ENCODE peak calls at places on chromosomes 2 and 18, in seven cellular contexts. F, X, K, H, V, M and W are unnamed samples.

GRCh38 chr18:37565138-37565984 is at the start of gene CELF4:
- DNase-seq in M (peak), F (no peak), V (no peak), X (no peak), K (peak), H (no peak), W (peak)

GRCh38 chr2:48420512-48421197 is 109.3 kb upstream of the STON1 start:
- DNase-seq in M (peak), X (peak), H (peak), K (peak), V (peak), F (peak), W (peak)

GRCh38 chr2:159807183-159808037 is 9.4 kb upstream of the CD302 start:
- DNase-seq in V (peak), M (peak), F (peak), X (no peak), H (peak), K (peak), W (peak)

GRCh38 chr2:206585335-206585734 is 57.0 kb upstream of the FAM237A start:
- DNase-seq in H (no peak), X (no peak), F (peak), V (peak), M (no peak), K (peak), W (no peak)

GRCh38 chr2:225437319-225437718 is 37.8 kb downstream of the NYAP2 start:
- DNase-seq in X (no peak), M (no peak), K (no peak), V (no peak), F (no peak), H (no peak), W (no peak)

GRCh38 chr2:234271342-234271741 is 220.8 kb downstream of the SPP2 start:
- DNase-seq in V (no peak), X (no peak), M (no peak), H (no peak), F (no peak), K (no peak), W (no peak)

GRCh38 chr18:662197-662596 is 4.7 kb downstream of the TYMS start:
- DNase-seq in K (no peak), H (no peak), X (no peak), M (no peak), V (no peak), F (no peak), W (no peak)

GRCh38 chr2:160308915-160309314 is 108.8 kb upstream of the ITGB6 start:
- DNase-seq in X (no peak), K (peak), M (no peak), V (peak), F (peak), H (no peak), W (no peak)

GRCh38 chr2:237708961-237709360 is 81.6 kb downstream of the LRRFIP1 start:
- DNase-seq in V (no peak), X (no peak), M (no peak), F (no peak), K (no peak), H (no peak), W (no peak)

GRCh38 chr2:53422979-53423378 is 344.6 kb upstream of the CHAC2 start:
- DNase-seq in M (peak), V (peak), K (peak), F (peak), X (no peak), H (peak), W (peak)
- TF ChIP-seq CTCF in M (peak), V (peak), K (peak), F (peak), X (peak), H (peak), W (peak)

DNA sequence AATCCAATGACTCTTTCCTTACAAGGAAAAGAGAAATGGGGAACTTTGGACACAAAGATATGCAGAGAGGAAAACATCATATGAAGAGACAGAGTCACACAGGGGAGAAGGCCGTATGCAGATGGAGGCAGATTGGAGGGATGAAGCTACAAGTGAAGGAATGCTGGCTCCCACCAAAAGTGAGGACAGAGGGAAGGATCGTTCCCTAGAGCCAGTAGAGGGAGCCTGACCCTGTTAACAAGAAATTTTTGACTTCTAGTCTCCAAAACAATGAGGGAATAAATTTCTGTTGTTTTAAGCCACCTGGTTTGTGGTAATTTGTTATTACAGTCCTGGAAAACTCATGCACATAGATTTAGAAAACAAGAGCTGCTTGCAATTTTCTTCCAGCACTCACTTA is 169.3 kb downstream of the PMAIP1 start:
- DNase-seq in X (no peak), F (no peak), H (no peak), M (no peak), K (no peak), V (no peak), W (no peak)
- TF ChIP-seq CTCF in X (no peak), F (peak), H (peak), M (peak), K (no peak), V (no peak), W (no peak)

GRCh38 chr18:36415606-36416005 is 118.1 kb downstream of the FHOD3 start:
- DNase-seq in H (no peak), X (no peak), K (no peak), V (peak), F (no peak), M (no peak), W (no peak)

GRCh38 chr18:36411745-36412168 is 114.2 kb downstream of the FHOD3 start:
- DNase-seq in F (peak), V (no peak), X (no peak), K (peak), M (peak), H (no peak), W (peak)

GRCh38 chr18:36409779-36410178 is 112.3 kb downstream of the FHOD3 start:
- DNase-seq in H (no peak), M (no peak), K (no peak), X (no peak), V (no peak), F (no peak), W (no peak)

GRCh38 chr18:36410346-36410745 is 112.8 kb downstream of the FHOD3 start:
- DNase-seq in H (no peak), V (no peak), F (no peak), M (no peak), X (no peak), K (peak), W (no peak)

GRCh38 chr18:36412778-36413177 is 115.3 kb downstream of the FHOD3 start:
- DNase-seq in F (peak), K (peak), V (no peak), M (peak), X (no peak), H (no peak), W (no peak)
- TF ChIP-seq CTCF in F (peak), K (peak), V (peak), M (peak), X (no peak), H (peak), W (peak)

DNA sequence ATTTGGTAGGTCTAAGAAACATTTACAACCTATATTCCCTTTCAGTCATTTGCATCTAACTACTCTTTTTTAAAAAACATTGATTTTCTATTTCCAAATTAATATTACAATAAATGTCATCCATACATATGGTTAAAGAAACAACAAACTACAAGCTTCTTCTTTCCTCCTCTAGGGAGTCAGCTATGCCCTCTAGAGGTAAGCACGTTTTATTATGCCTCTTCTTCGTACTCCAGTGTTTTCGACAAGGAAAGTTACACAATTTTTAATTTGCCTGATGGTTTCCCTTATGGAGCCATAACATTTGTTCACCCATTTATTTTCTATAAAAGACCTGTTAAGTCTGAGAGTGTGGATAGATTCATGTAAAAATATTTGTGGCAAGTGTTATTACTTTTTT is 183.4 kb upstream of the CDH7 start:
- DNase-seq in H (no peak), K (peak), F (no peak), V (no peak), X (no peak), M (no peak), W (no peak)
- TF ChIP-seq CTCF in H (peak), K (peak), F (no peak), V (no peak), X (no peak), M (peak), W (peak)

GRCh38 chr2:235669983-235670962 is 176.4 kb downstream of the AGAP1 start:
- DNase-seq in H (no peak), V (peak), X (peak), F (peak), K (peak), M (peak), W (peak)
- TF ChIP-seq CTCF in H (no peak), V (peak), X (peak), F (peak), K (peak), M (peak), W (peak)

GRCh38 chr18:12943200-12943599 is 4.6 kb upstream of the SEH1L start:
- DNase-seq in V (peak), F (peak), K (no peak), M (no peak), H (no peak), X (no peak), W (no peak)

GRCh38 chr18:12944724-12945123 is 3.1 kb upstream of the SEH1L start:
- DNase-seq in V (peak), M (no peak), X (peak), K (no peak), H (peak), F (peak), W (no peak)

GRCh38 chr18:12948055-12948804 is 419 bp downstream of the SEH1L start:
- DNase-seq in F (peak), K (peak), V (peak), X (peak), H (peak), M (peak), W (peak)

GRCh38 chr18:12947355-12948054 is at the start of gene SEH1L:
- DNase-seq in M (peak), X (peak), H (peak), K (peak), V (peak), F (peak), W (peak)

DNA sequence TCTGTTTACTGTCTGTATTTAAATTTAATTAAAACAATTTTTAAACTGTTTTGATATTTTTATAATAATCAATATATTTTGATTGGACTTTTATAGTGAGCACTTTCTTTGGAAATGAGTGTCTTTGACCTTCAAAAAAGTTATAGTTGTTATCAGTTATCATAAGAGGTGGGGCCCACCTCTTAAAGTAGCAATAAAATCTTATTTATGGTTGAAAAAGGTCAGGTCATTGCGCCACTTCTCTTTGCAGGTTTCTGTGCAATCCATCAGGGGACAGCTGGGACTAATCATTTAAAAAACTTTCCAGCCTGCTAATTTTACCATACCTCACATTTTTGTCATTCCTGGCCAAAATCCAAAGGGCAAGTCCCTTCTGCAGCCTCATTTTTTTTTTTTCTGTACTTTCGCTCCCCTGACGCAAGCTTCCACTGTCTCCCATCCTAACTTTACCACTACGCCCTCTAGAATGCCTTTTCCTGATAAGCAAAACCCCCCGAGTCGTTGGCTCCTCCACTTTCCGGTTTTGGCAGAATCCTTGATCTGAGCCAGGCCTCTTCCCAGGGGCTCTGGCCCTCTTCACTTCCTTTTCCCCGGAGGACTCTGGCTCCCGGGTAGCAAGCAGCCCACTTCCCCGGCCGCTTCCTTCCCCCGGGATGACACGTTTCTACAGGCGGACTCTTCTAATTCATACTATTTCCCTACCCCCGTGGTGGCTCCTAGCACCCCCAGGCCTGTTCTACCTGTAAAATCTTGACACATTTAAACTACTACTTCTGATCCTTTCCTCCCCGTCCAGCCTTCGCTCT is 1.1 kb upstream of the SEH1L start:
- DNase-seq in H (peak), M (peak), F (peak), X (peak), K (peak), V (peak), W (peak)
- TF ChIP-seq CTCF in H (peak), M (no peak), F (no peak), X (no peak), K (peak), V (no peak), W (no peak)

GRCh38 chr2:38433607-38433975 is 56.5 kb upstream of the ATL2 start:
- DNase-seq in K (peak), H (no peak), F (no peak), V (no peak), X (no peak), M (no peak), W (no peak)
- TF ChIP-seq CTCF in K (no peak), H (no peak), F (no peak), V (no peak), X (no peak), M (no peak), W (no peak)

GRCh38 chr2:141906673-141907072 is 224.1 kb downstream of the LRP1B start:
- DNase-seq in H (no peak), F (no peak), V (no peak), M (no peak), K (peak), X (no peak), W (no peak)

GRCh38 chr2:141911485-141912066 is 219.2 kb downstream of the LRP1B start:
- DNase-seq in F (peak), H (peak), V (peak), M (peak), X (no peak), K (peak), W (peak)
- TF ChIP-seq CTCF in F (peak), H (peak), V (no peak), M (peak), X (no peak), K (peak), W (peak)

DNA sequence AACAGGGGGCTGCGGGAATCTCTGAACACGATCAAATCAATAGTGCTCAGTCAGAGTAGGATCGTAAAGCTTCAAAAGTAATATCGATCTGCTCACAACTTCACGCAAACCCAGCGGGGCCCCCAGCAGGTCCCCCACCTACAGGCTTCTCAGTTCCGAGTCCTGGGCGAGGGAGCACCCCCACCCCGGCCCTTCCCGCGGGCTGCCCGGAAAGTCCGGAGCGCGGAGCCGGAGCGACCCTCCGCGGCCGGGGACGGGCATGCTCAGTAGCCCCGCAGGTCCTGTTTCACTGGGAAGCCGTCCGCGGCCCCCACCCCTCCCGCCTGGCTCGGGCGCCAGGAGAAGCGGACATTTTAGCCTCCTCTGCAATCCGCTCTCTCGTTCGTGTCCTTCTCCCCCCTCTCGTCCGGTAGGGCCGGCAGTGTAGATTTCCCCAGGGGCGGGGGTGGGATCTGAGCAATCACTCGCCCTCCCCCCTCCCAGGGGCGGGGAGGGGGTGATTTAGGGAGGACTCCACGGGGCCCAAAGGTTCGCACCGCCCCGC is 3.3 kb upstream of the SPRED2 start:
- DNase-seq in H (peak), M (peak), F (peak), V (peak), K (peak), X (peak), W (peak)
- TF ChIP-seq CTCF in H (peak), M (no peak), F (no peak), V (no peak), K (peak), X (no peak), W (no peak)

GRCh38 chr18:30889582-30890301 is 152.8 kb downstream of the DSC3 start:
- DNase-seq in F (peak), H (peak), K (peak), M (peak), V (peak), X (no peak), W (peak)
- TF ChIP-seq CTCF in F (no peak), H (peak), K (peak), M (peak), V (no peak), X (no peak), W (peak)